ENCODE peak calls at places on chromosomes 16 and 17, in four cellular contexts. Z is stimulated activated naive CD4-positive, alpha-beta T cell; V is lung; H is cardiac muscle cell. F is an unnamed sample.

GRCh38 chr17:65495255-65496060 is 66.0 kb downstream of the AXIN2 start:
- DNase-seq in V (peak), H (peak), Z (peak), F (peak)

GRCh38 chr17:45782889-45783592 is 1.1 kb upstream of the CRHR1 start:
- DNase-seq in V (no peak), H (peak), Z (no peak), F (no peak)

GRCh38 chr16:17307501-17307900 is 163.3 kb downstream of the XYLT1 start:
- DNase-seq in H (no peak), V (no peak), Z (no peak), F (no peak)

GRCh38 chr16:49687603-49688002 is 168.3 kb downstream of the ZNF423 start:
- DNase-seq in V (no peak), H (no peak), Z (no peak), F (no peak)

GRCh38 chr16:30458561-30459394 is 13.1 kb upstream of the SEPHS2 start:
- DNase-seq in H (no peak), V (peak), Z (peak), F (peak)

GRCh38 chr17:79065105-79065670 is 9.4 kb upstream of the ENGASE start:
- DNase-seq in Z (peak), V (no peak), H (peak), F (peak)

GRCh38 chr16:79932564-79932963 is 332.0 kb upstream of the MAF start:
- DNase-seq in H (no peak), V (no peak), Z (no peak), F (no peak)

GRCh38 chr17:66748578-66748977 is 86.3 kb upstream of the CACNG5 start:
- DNase-seq in H (no peak), V (no peak), Z (no peak), F (no peak)

GRCh38 chr16:78034530-78034929 is 12.2 kb downstream of the CLEC3A start:
- DNase-seq in H (no peak), V (no peak), Z (no peak), F (no peak)

GRCh38 chr16:56871172-56871593 is 6.2 kb downstream of the SLC12A3 start:
- DNase-seq in V (no peak), Z (no peak), H (no peak), F (no peak)

GRCh38 chr16:67506468-67506867 is 22.2 kb upstream of the RIPOR1 start:
- DNase-seq in H (no peak), V (no peak), Z (no peak), F (no peak)

GRCh38 chr17:43988301-43988700 is 16.1 kb upstream of the NAGS start:
- DNase-seq in H (no peak), Z (no peak), V (no peak), F (no peak)

GRCh38 chr16:726438-727290 is at the start of the genes CCDC78 and HAGHL:
- DNase-seq in V (no peak), Z (no peak), H (peak), F (peak)

GRCh38 chr16:79994413-79994812 is 393.9 kb upstream of the MAF start:
- DNase-seq in V (no peak), H (no peak), Z (no peak), F (no peak)

F was measured in central memory CD4-positive, alpha-beta T cell.